ENCODE peak calls at places on chromosomes 11 and 22, in five cellular contexts. W is stomach, V is prostate gland, D is HCT116, T is right lobe of liver. M is an unnamed sample.

GRCh38 chr11:8810331-8811301 is 100.4 kb upstream of the AKIP1 start:
- DNase-seq in W (peak), D (no peak), V (peak), T (peak), M (peak)

GRCh38 chr11:104256525-104256924 is 92.6 kb upstream of the PDGFD start:
- DNase-seq in V (no peak), W (no peak), T (no peak), D (no peak), M (no peak)

GRCh38 chr11:72421351-72421750 is 13.0 kb downstream of the CLPB start:
- DNase-seq in D (no peak), T (no peak), V (no peak), W (no peak), M (no peak)

GRCh38 chr11:64444838-64445441 is 86.0 kb downstream of the RPS6KA4 start:
- DNase-seq in V (no peak), D (peak), T (no peak), W (no peak), M (no peak)

GRCh38 chr11:12943276-12943675 is 65.8 kb upstream of the RASSF10 start:
- DNase-seq in W (no peak), D (no peak), V (no peak), T (no peak), M (no peak)

GRCh38 chr11:86558219-86558618 is 114.2 kb downstream of the ME3 start:
- DNase-seq in D (no peak), V (no peak), W (no peak), T (no peak), M (no peak)

GRCh38 chr11:102451693-102452460 is 688 bp downstream of the TMEM123 start:
- DNase-seq in W (peak), T (peak), D (no peak), V (peak), M (peak)

GRCh38 chr11:16596231-16596630 is 142.2 kb upstream of the C11orf58 start:
- DNase-seq in V (no peak), W (no peak), T (no peak), D (no peak), M (no peak)

GRCh38 chr22:23067023-23067650 is 3.2 kb upstream of the GNAZ start:
- DNase-seq in T (no peak), V (no peak), W (peak), D (no peak), M (peak)

GRCh38 chr11:105399505-105399904 is 210.4 kb upstream of the GRIA4 start:
- DNase-seq in T (no peak), D (no peak), W (no peak), V (no peak), M (no peak)

GRCh38 chr11:94128746-94129504 is at the start of gene PANX1:
- DNase-seq in V (peak), T (peak), D (peak), W (peak), M (peak)

GRCh38 chr11:44806631-44807030 is 79.9 kb downstream of the TSPAN18 start:
- DNase-seq in D (no peak), V (no peak), W (no peak), T (no peak), M (no peak)

GRCh38 chr11:115215694-115216615 is 288.3 kb downstream of the CADM1 start:
- DNase-seq in W (no peak), T (no peak), V (no peak), D (no peak), M (no peak)

GRCh38 chr11:16120008-16120407 is 236.3 kb downstream of the SOX6 start:
- DNase-seq in T (no peak), W (no peak), V (no peak), D (no peak), M (no peak)

GRCh38 chr11:12502041-12502440 is 124.7 kb downstream of the PARVA start:
- DNase-seq in V (no peak), T (no peak), D (no peak), W (no peak), M (no peak)

GRCh38 chr11:86247608-86248007 is 3.1 kb downstream of the EED start:
- DNase-seq in D (no peak), W (no peak), T (no peak), V (no peak), M (no peak)

GRCh38 chr11:120564573-120565301 is 53.2 kb downstream of the GRIK4 start:
- DNase-seq in D (no peak), V (no peak), W (no peak), T (peak), M (peak)

GRCh38 chr11:124085583-124085982 is 29.7 kb upstream of the VWA5A start:
- DNase-seq in T (no peak), W (no peak), V (no peak), D (no peak), M (no peak)

GRCh38 chr11:71197096-71197495 is 55.3 kb downstream of the SHANK2 start:
- DNase-seq in W (no peak), V (no peak), T (no peak), D (no peak), M (no peak)

GRCh38 chr11:65468874-65469333 is 29.9 kb upstream of the MALAT1 start:
- DNase-seq in D (peak), W (peak), T (peak), V (peak), M (peak)

GRCh38 chr22:19998991-19999820 is 17.4 kb downstream of the ARVCF start:
- DNase-seq in W (no peak), V (no peak), D (no peak), T (no peak), M (no peak)

GRCh38 chr11:7046474-7046873 is 26.2 kb downstream of the NLRP14 start:
- DNase-seq in T (no peak), D (no peak), W (no peak), V (no peak), M (no peak)

GRCh38 chr11:128210148-128210940 is 377.0 kb downstream of the ETS1 start:
- DNase-seq in D (peak), T (no peak), W (no peak), V (peak), M (no peak)

GRCh38 chr11:43944761-43945311 is 2.4 kb downstream of the C11orf96 start:
- DNase-seq in D (no peak), V (peak), W (peak), T (peak), M (peak)

GRCh38 chr11:34337016-34337415 is 20.8 kb downstream of the ABTB2 start:
- DNase-seq in V (no peak), T (no peak), W (no peak), D (no peak), M (no peak)

GRCh38 chr11:9922806-9923205 is 258.9 kb downstream of the SWAP70 start:
- DNase-seq in D (no peak), V (peak), T (no peak), W (no peak), M (peak)

GRCh38 chr11:115148691-115149090 is 355.5 kb downstream of the CADM1 start:
- DNase-seq in W (no peak), D (no peak), V (no peak), T (no peak), M (no peak)

GRCh38 chr11:73243093-73243485 is 25.0 kb downstream of the P2RY2 start:
- DNase-seq in W (no peak), D (no peak), V (no peak), T (no peak), M (no peak)

GRCh38 chr22:42685941-42686666 is 34.6 kb downstream of the A4GALT start:
- DNase-seq in W (peak), V (no peak), T (no peak), D (no peak), M (peak)

GRCh38 chr11:130839950-130840666 is 76.2 kb downstream of the SNX19 start:
- DNase-seq in D (no peak), W (no peak), V (no peak), T (no peak), M (peak)

GRCh38 chr11:63919267-63920125 is 2.5 kb upstream of the RCOR2 start:
- DNase-seq in T (no peak), V (no peak), W (peak), D (no peak), M (no peak)

GRCh38 chr22:23883658-23884057 is 10.5 kb upstream of the MIF start:
- DNase-seq in T (no peak), V (no peak), W (no peak), D (no peak), M (no peak)

GRCh38 chr22:27270818-27271510 is 530.6 kb downstream of the MN1 start:
- DNase-seq in V (no peak), D (no peak), W (no peak), T (no peak), M (peak)

GRCh38 chr11:64767344-64768299 is 7.8 kb upstream of the PYGM start:
- DNase-seq in T (peak), V (no peak), D (peak), W (peak), M (peak)

GRCh38 chr22:22944268-22944985 is 56.8 kb downstream of the IGLL5 start:
- DNase-seq in V (no peak), W (peak), T (no peak), D (no peak), M (peak)

GRCh38 chr11:128714881-128715280 is 21.0 kb downstream of the FLI1 start:
- DNase-seq in T (no peak), W (no peak), D (no peak), V (no peak), M (no peak)

GRCh38 chr22:19758896-19759458 is 1.6 kb upstream of the TBX1 start:
- DNase-seq in W (no peak), D (no peak), T (no peak), V (no peak), M (no peak)

DNA sequence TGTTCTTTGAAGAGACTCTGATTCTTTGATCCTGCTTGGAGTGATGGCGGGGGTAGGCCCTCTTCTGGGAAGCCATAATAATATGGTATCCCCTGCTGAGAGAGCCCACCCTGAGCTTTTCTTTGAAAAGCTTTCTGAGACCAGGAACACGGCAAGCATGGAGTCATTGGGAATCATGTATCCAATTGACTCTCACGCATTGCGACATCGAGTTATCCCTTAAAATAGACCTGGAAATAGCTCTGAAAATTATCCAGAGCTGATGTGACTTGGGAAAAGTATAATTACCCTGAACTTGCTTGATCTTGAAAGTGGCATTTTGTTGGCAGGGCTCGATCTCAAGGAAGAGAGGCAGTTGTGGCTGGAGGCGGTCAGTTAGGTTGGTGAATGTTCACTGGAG is 36.8 kb upstream of the MPEG1 start:
- DNase-seq in V (no peak), D (no peak), T (no peak), W (no peak), M (no peak)
- H3K27ac ChIP-seq in V (no peak), D (no peak), T (no peak), W (no peak), M (no peak)

DNA sequence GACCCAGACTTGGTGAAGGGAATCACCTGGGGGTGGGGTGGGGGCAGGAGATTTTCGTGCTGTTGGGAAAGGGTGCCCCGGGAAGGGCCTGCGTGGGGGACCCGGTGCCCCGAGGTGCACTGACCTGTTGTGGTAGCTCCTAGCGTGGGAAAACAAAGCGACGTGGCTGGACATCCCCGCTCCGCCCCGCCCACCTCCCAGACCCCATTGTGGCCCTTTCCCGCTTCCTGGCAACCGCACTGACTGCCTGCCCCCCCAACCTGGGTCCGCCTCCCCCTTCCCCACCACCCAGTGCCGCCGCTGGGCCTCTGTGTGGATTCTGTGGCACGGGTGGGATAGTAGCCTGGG is 2.5 kb upstream of the TYMP start:
- DNase-seq in T (no peak), W (no peak), D (no peak), V (no peak), M (no peak)
- TF ChIP-seq POLR2A in T (peak), W (no peak), D (no peak), V (no peak), M (no peak)

GRCh38 chr11:3056296-3057068 is 741 bp downstream of the CARS1 start:
- DNase-seq in V (no peak), D (no peak), W (peak), T (peak), M (no peak)

GRCh38 chr11:3057069-3057963 is at the start of gene CARS1:
- DNase-seq in T (peak), V (peak), D (peak), W (peak), M (peak)

GRCh38 chr11:3052567-3052966 is 4.7 kb downstream of the CARS1 start:
- DNase-seq in D (no peak), W (no peak), V (no peak), T (no peak), M (no peak)

GRCh38 chr11:3058753-3059664 is 1.8 kb upstream of the CARS1 start:
- DNase-seq in D (no peak), W (no peak), T (no peak), V (no peak), M (no peak)

DNA sequence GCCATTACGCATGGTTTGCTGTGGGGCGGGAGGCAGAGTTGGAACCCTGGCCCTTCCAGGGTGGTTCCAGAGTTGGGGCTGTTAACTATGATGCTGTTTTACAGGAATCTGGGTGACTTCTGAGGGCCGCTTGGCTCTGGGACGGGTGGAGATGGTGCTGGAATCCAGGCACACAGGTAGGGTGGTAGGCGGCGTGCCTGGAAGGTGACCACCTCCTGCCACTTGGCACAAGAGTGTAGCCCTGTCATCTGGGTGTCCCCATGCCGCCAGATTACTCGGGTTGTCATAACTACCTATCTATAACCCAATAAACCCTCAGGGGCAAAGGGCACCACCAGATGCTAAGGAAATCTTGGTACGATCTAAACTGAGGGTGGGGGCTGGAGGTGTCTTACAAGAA is 1.3 kb downstream of the CARS1 start:
- DNase-seq in T (no peak), D (no peak), W (no peak), V (no peak), M (no peak)
- H3K4me3 ChIP-seq in T (peak), D (peak), W (peak), V (peak), M (no peak)

GRCh38 chr11:126123686-126124085 is 61.0 kb upstream of the CDON start:
- DNase-seq in D (no peak), W (no peak), V (no peak), T (no peak), M (no peak)
- H3K27ac ChIP-seq in D (no peak), W (peak), V (no peak), T (no peak), M (no peak)

GRCh38 chr11:62542750-62543567 is 3.6 kb downstream of the AHNAK start:
- DNase-seq in V (peak), D (peak), W (peak), T (peak), M (peak)
- TF ChIP-seq POLR2A in V (no peak), D (no peak), W (no peak), T (no peak), M (no peak)

DNA sequence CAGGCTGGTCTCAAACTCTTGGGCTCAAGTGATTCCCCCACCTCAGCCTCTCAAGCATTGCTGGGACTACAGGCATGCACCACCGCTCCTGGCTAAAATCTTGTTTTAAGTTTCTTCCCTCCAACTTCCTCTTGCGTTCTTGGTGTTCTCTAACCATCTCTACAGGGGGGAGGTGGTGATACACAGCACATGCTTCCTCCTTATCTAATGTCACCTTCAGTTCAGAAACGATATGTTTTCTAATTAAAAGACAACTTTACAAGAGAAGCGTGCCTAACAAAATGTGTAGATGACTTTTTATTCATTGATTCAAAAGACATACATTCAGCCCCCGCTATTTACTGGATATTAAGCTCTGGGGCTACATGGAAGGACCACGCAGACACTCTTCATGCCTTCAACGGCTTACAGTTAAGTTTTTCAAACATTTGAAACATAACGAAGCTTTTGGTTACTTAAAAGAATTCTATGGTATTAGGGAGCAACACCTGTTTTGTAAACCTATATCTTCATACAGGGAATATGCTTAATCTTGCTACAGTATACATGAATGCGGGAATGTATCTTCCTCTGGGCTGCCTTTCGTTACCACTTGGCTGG is 930 bp upstream of the DLAT start:
- DNase-seq in D (no peak), W (no peak), V (no peak), T (no peak), M (no peak)
- H3K4me3 ChIP-seq in D (peak), W (peak), V (peak), T (peak), M (peak)

DNA sequence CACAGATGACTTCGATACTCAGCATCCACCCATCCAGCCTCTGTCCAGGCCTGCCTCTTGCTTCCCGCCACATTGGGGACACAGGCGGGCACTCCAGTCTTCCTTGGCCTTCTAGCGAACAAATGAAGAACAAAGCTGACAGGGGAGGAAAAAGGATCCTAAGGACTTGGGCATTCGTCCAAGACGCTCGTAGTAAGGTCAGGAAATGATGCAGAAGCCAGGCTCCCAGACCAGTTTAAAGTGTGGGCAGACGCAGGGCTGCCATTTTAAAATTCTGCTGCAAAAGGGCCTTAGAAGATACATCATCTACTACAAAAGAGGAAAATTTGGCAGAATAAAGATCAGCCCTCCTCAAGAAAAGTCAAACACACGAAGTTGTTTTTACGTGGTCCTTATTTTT is 5.9 kb downstream of the DNAL4 start:
- DNase-seq in W (no peak), V (no peak), T (no peak), D (no peak), M (peak)
- H3K27ac ChIP-seq in W (peak), V (no peak), T (no peak), D (no peak), M (peak)

DNA sequence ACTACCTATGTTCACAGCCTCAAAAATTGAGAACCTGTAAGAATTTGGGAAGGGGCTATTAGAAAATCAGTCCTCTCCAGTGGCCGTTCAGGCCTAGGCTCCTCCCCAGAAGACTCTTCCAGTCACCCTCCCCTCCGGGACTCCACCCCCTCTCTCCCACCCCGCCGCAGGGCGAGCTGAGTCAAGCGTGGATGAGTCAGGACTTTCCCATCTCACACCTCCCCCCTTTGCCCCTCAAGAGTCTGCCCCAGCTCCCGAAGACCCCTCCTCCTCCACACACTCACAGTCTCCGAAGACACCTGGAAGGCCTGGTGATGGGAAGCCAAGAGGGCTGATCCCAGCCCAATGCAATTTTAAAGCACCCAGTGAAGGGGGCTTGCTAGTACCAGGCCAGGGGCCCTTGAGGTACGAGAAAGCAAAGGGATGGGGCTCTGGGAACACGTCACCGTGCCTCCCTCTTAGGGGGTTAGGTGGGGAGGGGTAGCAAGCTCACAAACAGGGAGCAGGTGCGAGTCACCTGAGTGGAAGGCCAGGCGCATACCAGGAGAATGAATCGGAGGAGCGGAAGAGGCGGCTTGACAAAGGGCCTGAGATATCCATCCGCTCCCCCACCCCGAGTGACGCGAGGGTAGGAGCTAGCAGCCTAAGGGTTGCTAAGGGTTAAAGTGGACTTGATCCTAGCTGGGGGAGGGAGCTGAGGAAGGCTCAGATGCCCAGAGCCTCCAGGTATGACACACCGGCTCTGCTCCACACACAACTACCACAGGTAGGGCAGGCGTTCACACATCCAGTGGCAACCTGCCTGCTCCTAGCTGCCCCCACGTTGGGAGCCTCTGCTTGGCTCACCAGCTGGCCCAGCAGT is 13.6 kb downstream of the BCL9L start:
- DNase-seq in D (peak), W (no peak), V (peak), T (peak), M (peak)
- TF ChIP-seq POLR2A in D (peak), W (no peak), V (peak), T (no peak), M (no peak)